ENCODE peak calls at places on chromosomes 3 and 15, in six cellular contexts. One of them, this sample, is unnamed. For H3K4me1, the result is how much of the 10 kb centered on the place peaks cover.

GRCh38 chr3:23189183-23189582 is 13.9 kb upstream of the UBE2E2 start:
- DNase-seq in heart right ventricle: no peak
- DNase-seq in sigmoid colon: no peak
- DNase-seq in tibial artery: no peak
- DNase-seq in pancreas: no peak
- DNase-seq in K562: no peak
- DNase-seq in this sample: no peak

GRCh38 chr3:49647741-49648140 is 26.4 kb upstream of the APEH start:
- DNase-seq in sigmoid colon: no peak
- DNase-seq in heart right ventricle: peak
- DNase-seq in tibial artery: no peak
- DNase-seq in K562: no peak
- DNase-seq in pancreas: peak
- DNase-seq in this sample: no peak

GRCh38 chr3:94272030-94272429 is 209.2 kb downstream of the NSUN3 start:
- DNase-seq in heart right ventricle: no peak
- DNase-seq in pancreas: no peak
- DNase-seq in sigmoid colon: no peak
- DNase-seq in K562: no peak
- DNase-seq in tibial artery: no peak
- DNase-seq in this sample: no peak

GRCh38 chr15:91852741-91853500 is 587 bp upstream of the SLCO3A1 start:
- DNase-seq in heart right ventricle: peak
- DNase-seq in tibial artery: peak
- DNase-seq in sigmoid colon: peak
- DNase-seq in K562: peak
- DNase-seq in pancreas: peak
- DNase-seq in this sample: peak

GRCh38 chr3:152323834-152324233 is 55.1 kb downstream of the MBNL1 start:
- DNase-seq in sigmoid colon: no peak
- DNase-seq in K562: no peak
- DNase-seq in tibial artery: no peak
- DNase-seq in heart right ventricle: no peak
- DNase-seq in pancreas: no peak
- DNase-seq in this sample: no peak

GRCh38 chr3:194342861-194343560 is 8.1 kb downstream of the CPN2 start:
- DNase-seq in heart right ventricle: no peak
- DNase-seq in pancreas: no peak
- DNase-seq in sigmoid colon: no peak
- DNase-seq in K562: no peak
- DNase-seq in tibial artery: no peak
- DNase-seq in this sample: no peak

GRCh38 chr3:113514265-113514769 is 639 bp downstream of the SPICE1 start:
- DNase-seq in K562: no peak
- DNase-seq in heart right ventricle: no peak
- DNase-seq in pancreas: no peak
- DNase-seq in sigmoid colon: no peak
- DNase-seq in tibial artery: no peak
- DNase-seq in this sample: no peak

GRCh38 chr15:80405970-80406369 is 1.8 kb downstream of the ARNT2 start:
- DNase-seq in tibial artery: no peak
- DNase-seq in sigmoid colon: no peak
- DNase-seq in pancreas: no peak
- DNase-seq in K562: no peak
- DNase-seq in heart right ventricle: no peak
- DNase-seq in this sample: no peak

GRCh38 chr3:194275231-194275671 is 75.9 kb downstream of the CPN2 start:
- DNase-seq in heart right ventricle: no peak
- DNase-seq in K562: peak
- DNase-seq in pancreas: no peak
- DNase-seq in tibial artery: peak
- DNase-seq in sigmoid colon: peak
- DNase-seq in this sample: no peak

GRCh38 chr15:57752426-57752825 is 45.9 kb downstream of the POLR2M start:
- DNase-seq in pancreas: no peak
- DNase-seq in tibial artery: no peak
- DNase-seq in heart right ventricle: peak
- DNase-seq in sigmoid colon: no peak
- DNase-seq in K562: no peak
- DNase-seq in this sample: no peak

GRCh38 chr15:39969871-39970270 is 36.0 kb downstream of the EIF2AK4 start:
- DNase-seq in pancreas: no peak
- DNase-seq in sigmoid colon: peak
- DNase-seq in tibial artery: peak
- DNase-seq in K562: no peak
- DNase-seq in heart right ventricle: peak
- DNase-seq in this sample: peak

GRCh38 chr15:93997071-93997658 is 234.2 kb upstream of the MCTP2 start:
- DNase-seq in K562: peak
- DNase-seq in heart right ventricle: no peak
- DNase-seq in tibial artery: no peak
- DNase-seq in sigmoid colon: no peak
- DNase-seq in pancreas: no peak
- DNase-seq in this sample: no peak

GRCh38 chr3:122003596-122003995 is 18.5 kb downstream of the ILDR1 start:
- DNase-seq in tibial artery: no peak
- DNase-seq in sigmoid colon: no peak
- DNase-seq in heart right ventricle: no peak
- DNase-seq in pancreas: no peak
- DNase-seq in K562: no peak
- DNase-seq in this sample: no peak

GRCh38 chr15:100818927-100819326 is 60.7 kb upstream of the ALDH1A3 start:
- DNase-seq in pancreas: no peak
- DNase-seq in K562: no peak
- DNase-seq in heart right ventricle: no peak
- DNase-seq in sigmoid colon: no peak
- DNase-seq in tibial artery: no peak
- DNase-seq in this sample: no peak

GRCh38 chr3:142613491-142613890 is 17.3 kb downstream of the PLS1 start:
- DNase-seq in heart right ventricle: no peak
- DNase-seq in pancreas: no peak
- DNase-seq in sigmoid colon: no peak
- DNase-seq in tibial artery: no peak
- DNase-seq in K562: no peak
- DNase-seq in this sample: no peak

GRCh38 chr15:32991544-32992192 is 202.8 kb downstream of the FMN1 start:
- DNase-seq in pancreas: no peak
- DNase-seq in sigmoid colon: no peak
- DNase-seq in heart right ventricle: no peak
- DNase-seq in tibial artery: no peak
- DNase-seq in K562: no peak
- DNase-seq in this sample: no peak

GRCh38 chr15:71230303-71230702 is 115.0 kb downstream of the THSD4 start:
- DNase-seq in tibial artery: no peak
- DNase-seq in sigmoid colon: no peak
- DNase-seq in pancreas: no peak
- DNase-seq in heart right ventricle: no peak
- DNase-seq in K562: no peak
- DNase-seq in this sample: no peak

GRCh38 chr3:180875071-180875698 is 37.3 kb upstream of the FXR1 start:
- DNase-seq in pancreas: no peak
- DNase-seq in tibial artery: no peak
- DNase-seq in sigmoid colon: no peak
- DNase-seq in heart right ventricle: no peak
- DNase-seq in K562: no peak
- DNase-seq in this sample: no peak

GRCh38 chr3:25483456-25483855 is 55.4 kb downstream of the RARB start:
- DNase-seq in heart right ventricle: no peak
- DNase-seq in pancreas: no peak
- DNase-seq in tibial artery: no peak
- DNase-seq in K562: no peak
- DNase-seq in sigmoid colon: no peak
- DNase-seq in this sample: no peak

GRCh38 chr3:21294768-21295167 is 456.2 kb downstream of the ZNF385D start:
- DNase-seq in tibial artery: no peak
- DNase-seq in heart right ventricle: no peak
- DNase-seq in pancreas: no peak
- DNase-seq in sigmoid colon: no peak
- DNase-seq in K562: no peak
- DNase-seq in this sample: no peak

GRCh38 chr15:23860290-23860751 is 173.2 kb upstream of the NDN start:
- DNase-seq in heart right ventricle: no peak
- DNase-seq in tibial artery: no peak
- DNase-seq in K562: no peak
- DNase-seq in sigmoid colon: no peak
- DNase-seq in pancreas: no peak
- DNase-seq in this sample: no peak

GRCh38 chr3:136546718-136547117 is 205.5 kb downstream of the STAG1 start:
- DNase-seq in pancreas: no peak
- DNase-seq in K562: peak
- DNase-seq in tibial artery: no peak
- DNase-seq in sigmoid colon: no peak
- DNase-seq in heart right ventricle: no peak
- DNase-seq in this sample: no peak

GRCh38 chr15:38176155-38176554 is 76.5 kb upstream of the SPRED1 start:
- DNase-seq in tibial artery: no peak
- DNase-seq in K562: no peak
- DNase-seq in pancreas: no peak
- DNase-seq in heart right ventricle: no peak
- DNase-seq in sigmoid colon: no peak
- DNase-seq in this sample: no peak

GRCh38 chr3:88003115-88003755 is 55.6 kb downstream of the CGGBP1 start:
- DNase-seq in sigmoid colon: no peak
- DNase-seq in tibial artery: no peak
- DNase-seq in heart right ventricle: no peak
- DNase-seq in K562: peak
- DNase-seq in pancreas: no peak
- DNase-seq in this sample: no peak

GRCh38 chr15:34132881-34133280 is 31.0 kb downstream of the PGBD4 start:
- DNase-seq in heart right ventricle: no peak
- DNase-seq in K562: no peak
- DNase-seq in tibial artery: no peak
- DNase-seq in pancreas: no peak
- DNase-seq in sigmoid colon: no peak
- DNase-seq in this sample: no peak

GRCh38 chr15:57305009-57305408 is 71.3 kb upstream of the CGNL1 start:
- DNase-seq in K562: no peak
- DNase-seq in tibial artery: no peak
- DNase-seq in pancreas: no peak
- DNase-seq in sigmoid colon: peak
- DNase-seq in heart right ventricle: no peak
- DNase-seq in this sample: no peak

GRCh38 chr3:487580-487979 is 291.0 kb downstream of the CHL1 start:
- DNase-seq in sigmoid colon: no peak
- DNase-seq in heart right ventricle: no peak
- DNase-seq in K562: no peak
- DNase-seq in tibial artery: no peak
- DNase-seq in pancreas: no peak
- DNase-seq in this sample: no peak

GRCh38 chr3:192715126-192715525 is 12.2 kb downstream of the FGF12 start:
- DNase-seq in K562: no peak
- DNase-seq in sigmoid colon: no peak
- DNase-seq in heart right ventricle: no peak
- DNase-seq in tibial artery: no peak
- DNase-seq in pancreas: no peak
- DNase-seq in this sample: no peak

GRCh38 chr3:192719964-192720363 is 7.4 kb downstream of the FGF12 start:
- DNase-seq in K562: no peak
- DNase-seq in tibial artery: no peak
- DNase-seq in heart right ventricle: no peak
- DNase-seq in sigmoid colon: no peak
- DNase-seq in pancreas: no peak
- DNase-seq in this sample: no peak
- H3K4me1 ChIP-seq in K562: under half
- H3K4me1 ChIP-seq in tibial artery: under half
- H3K4me1 ChIP-seq in heart right ventricle: under half
- H3K4me1 ChIP-seq in sigmoid colon: under half
- H3K4me1 ChIP-seq in pancreas: under half
- H3K4me1 ChIP-seq in this sample: under half

GRCh38 chr3:184461219-184461618 is 81.4 kb downstream of the CHRD start:
- DNase-seq in pancreas: no peak
- DNase-seq in sigmoid colon: peak
- DNase-seq in heart right ventricle: no peak
- DNase-seq in tibial artery: peak
- DNase-seq in K562: no peak
- DNase-seq in this sample: no peak

GRCh38 chr3:184455991-184456390 is 76.1 kb downstream of the CHRD start:
- DNase-seq in tibial artery: no peak
- DNase-seq in heart right ventricle: no peak
- DNase-seq in sigmoid colon: no peak
- DNase-seq in K562: no peak
- DNase-seq in pancreas: no peak
- DNase-seq in this sample: no peak

GRCh38 chr3:184456476-184456875 is 76.6 kb downstream of the CHRD start:
- DNase-seq in pancreas: no peak
- DNase-seq in K562: no peak
- DNase-seq in heart right ventricle: no peak
- DNase-seq in sigmoid colon: no peak
- DNase-seq in tibial artery: peak
- DNase-seq in this sample: no peak

GRCh38 chr3:184460276-184460675 is 80.4 kb downstream of the CHRD start:
- DNase-seq in K562: no peak
- DNase-seq in heart right ventricle: no peak
- DNase-seq in sigmoid colon: no peak
- DNase-seq in tibial artery: peak
- DNase-seq in pancreas: no peak
- DNase-seq in this sample: no peak

DNA sequence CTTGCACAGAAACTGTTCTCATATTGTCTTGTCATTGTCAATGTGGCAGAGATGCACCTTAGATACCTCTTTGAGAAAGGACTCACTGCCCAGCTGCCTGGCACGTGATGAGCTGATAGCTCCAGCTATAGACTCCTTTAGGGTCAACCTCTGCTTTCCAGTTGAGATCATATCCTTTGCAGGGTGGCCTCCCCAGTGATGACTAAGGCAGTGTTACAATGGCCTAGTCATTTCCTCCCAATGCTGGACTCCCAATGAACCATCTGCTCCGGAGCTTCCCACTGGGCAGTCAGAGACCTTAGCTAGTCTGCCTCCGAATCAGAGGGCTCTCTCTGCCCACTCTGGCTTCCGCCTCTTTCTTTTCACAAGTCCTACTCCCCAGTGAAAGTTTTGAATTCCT is 79.5 kb downstream of the CHRD start:
- DNase-seq in pancreas: no peak
- DNase-seq in sigmoid colon: no peak
- DNase-seq in K562: no peak
- DNase-seq in tibial artery: peak
- DNase-seq in heart right ventricle: no peak
- DNase-seq in this sample: peak
- TF ChIP-seq CTCF in pancreas: no peak
- TF ChIP-seq CTCF in sigmoid colon: no peak
- TF ChIP-seq CTCF in K562: no peak
- TF ChIP-seq CTCF in tibial artery: no peak
- TF ChIP-seq CTCF in heart right ventricle: no peak
- TF ChIP-seq CTCF in this sample: no peak

GRCh38 chr3:4517095-4517494 is 23.9 kb downstream of the ITPR1 start:
- DNase-seq in K562: no peak
- DNase-seq in sigmoid colon: no peak
- DNase-seq in heart right ventricle: no peak
- DNase-seq in tibial artery: no peak
- DNase-seq in pancreas: no peak
- DNase-seq in this sample: no peak
- H3K4me1 ChIP-seq in K562: under half
- H3K4me1 ChIP-seq in sigmoid colon: under half
- H3K4me1 ChIP-seq in heart right ventricle: under half
- H3K4me1 ChIP-seq in tibial artery: under half
- H3K4me1 ChIP-seq in pancreas: under half
- H3K4me1 ChIP-seq in this sample: half or more

GRCh38 chr3:16060358-16060852 is 114.1 kb upstream of the GALNT15 start:
- DNase-seq in sigmoid colon: peak
- DNase-seq in pancreas: no peak
- DNase-seq in heart right ventricle: no peak
- DNase-seq in tibial artery: peak
- DNase-seq in K562: no peak
- DNase-seq in this sample: no peak
- TF ChIP-seq CTCF in sigmoid colon: no peak
- TF ChIP-seq CTCF in pancreas: no peak
- TF ChIP-seq CTCF in heart right ventricle: no peak
- TF ChIP-seq CTCF in tibial artery: peak
- TF ChIP-seq CTCF in K562: no peak
- TF ChIP-seq CTCF in this sample: no peak